ENCODE peak calls at places on chromosomes 4 and X, in seven cellular contexts. T is CD8-positive, alpha-beta memory T cell; Z is cardiac muscle cell; U is pancreas; S is IMR-90; B is GM23248; A is fibroblast of lung. H is an unnamed sample. For H3K4me1, the result is how much of the 10 kb centered on the place peaks cover.

GRCh38 chr4:124806403-124806802 is 93.9 kb upstream of the ANKRD50 start:
- DNase-seq in S (peak), Z (no peak), A (peak), U (no peak), B (peak), T (no peak), H (no peak)

GRCh38 chr4:33316578-33316977 is 2596.4 kb downstream of the PCDH7 start:
- DNase-seq in A (no peak), B (no peak), U (no peak), Z (no peak), T (no peak), S (no peak), H (no peak)

GRCh38 chr4:155371432-155372043 is 5.2 kb downstream of the MAP9 start:
- DNase-seq in Z (peak), B (peak), T (no peak), S (peak), U (no peak), A (peak), H (no peak)

GRCh38 chr4:41015031-41015675 is 199.2 kb downstream of the APBB2 start:
- DNase-seq in U (no peak), Z (no peak), T (no peak), S (no peak), B (no peak), A (no peak), H (no peak)

GRCh38 chrX:11670316-11670715 is 4.6 kb upstream of the ARHGAP6 start:
- DNase-seq in Z (no peak), B (no peak), S (no peak), A (no peak), T (no peak), U (no peak), H (no peak)

GRCh38 chrX:11241720-11242119 is 51.5 kb upstream of the AMELX start:
- DNase-seq in T (no peak), B (no peak), S (no peak), Z (no peak), U (no peak), A (no peak), H (no peak)

GRCh38 chrX:129842510-129843208 is 1.0 kb downstream of the ZDHHC9 start:
- DNase-seq in S (peak), Z (peak), A (peak), U (peak), B (peak), T (no peak), H (peak)

GRCh38 chr4:164536829-164537228 is 217.1 kb upstream of the SMIM31 start:
- DNase-seq in A (peak), U (no peak), S (peak), T (no peak), B (peak), Z (peak), H (no peak)

GRCh38 chr4:110854021-110854678 is 231.3 kb upstream of the PITX2 start:
- DNase-seq in T (no peak), B (peak), A (peak), Z (no peak), S (peak), U (no peak), H (peak)
- H3K4me3 ChIP-seq in T (no peak), B (peak), A (no peak), Z (no peak), S (no peak), U (no peak), H (no peak)

DNA sequence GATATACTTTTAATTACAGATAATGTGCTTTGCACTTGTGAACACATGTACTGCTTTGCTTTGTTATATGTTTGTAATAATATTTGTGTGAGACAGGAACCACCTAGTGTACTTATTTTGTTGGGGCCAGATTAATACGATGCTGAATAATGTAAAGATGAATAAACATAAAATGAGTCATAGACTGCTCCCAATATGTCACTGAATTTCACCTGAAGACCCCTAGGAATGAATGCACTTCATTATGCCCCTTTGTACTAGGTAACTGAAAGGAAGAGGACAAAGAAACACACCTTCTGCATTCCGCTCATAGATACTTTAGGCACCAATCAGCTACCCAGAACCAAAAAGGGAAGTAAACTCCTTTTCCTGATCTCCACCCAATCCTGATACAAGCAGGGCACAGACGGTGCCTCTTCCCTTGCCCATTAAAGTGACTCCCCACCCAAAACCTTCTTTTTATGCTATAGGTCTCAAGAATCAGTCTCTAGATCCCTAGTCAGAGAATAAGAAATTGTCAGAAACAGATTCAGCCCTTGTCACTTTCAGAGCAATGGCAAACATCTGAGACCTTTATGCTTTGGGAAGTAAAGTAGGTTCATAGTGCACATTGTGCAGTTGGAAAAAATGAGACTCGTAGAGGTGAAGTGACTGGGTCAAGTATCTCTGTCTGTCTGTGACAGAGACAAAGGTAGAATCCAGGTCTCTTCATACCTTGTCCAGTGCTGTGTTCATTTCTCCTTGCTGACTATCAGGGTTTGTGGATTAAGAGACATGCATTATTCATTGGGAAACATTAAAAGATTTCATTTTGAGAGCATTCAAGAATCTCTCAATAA is 2.3 kb downstream of the GPR174 start:
- DNase-seq in S (no peak), B (no peak), A (no peak), T (no peak), U (no peak), Z (no peak), H (no peak)
- H3K4me1 ChIP-seq in S (under half), B (under half), A (under half), T (under half), U (under half), Z (under half), H (under half)

DNA sequence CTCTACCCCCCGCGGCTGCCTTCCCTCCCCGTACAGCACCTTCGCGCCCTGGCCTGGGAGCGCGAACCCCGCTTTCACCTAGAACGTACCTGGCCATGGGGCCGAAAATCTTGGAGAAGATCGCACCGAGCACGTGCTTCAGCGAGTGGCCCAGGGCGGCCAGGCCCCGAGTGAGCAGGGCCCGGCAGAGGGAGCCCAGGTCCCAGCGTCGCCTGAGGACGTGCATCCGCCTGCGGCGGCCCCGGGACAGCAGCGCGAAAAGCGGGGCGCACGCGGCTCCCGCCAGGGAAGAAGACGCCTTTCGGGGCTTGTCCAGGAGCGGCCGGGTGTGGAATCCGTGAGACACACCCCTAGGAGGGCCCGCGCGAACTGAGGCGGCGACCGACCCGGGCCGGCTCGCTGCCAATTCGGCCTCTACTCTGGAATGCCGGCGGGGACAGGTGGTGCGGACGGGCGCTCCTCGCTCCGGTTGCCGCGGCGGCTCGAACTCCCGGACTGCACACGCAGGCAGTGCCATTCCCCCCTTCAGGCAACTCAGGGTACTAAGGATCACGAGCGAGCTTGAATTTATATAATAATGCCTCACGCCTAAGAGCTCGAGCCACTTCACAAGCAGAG is at the start of gene HS6ST2:
- DNase-seq in S (no peak), U (peak), B (no peak), T (no peak), A (no peak), Z (peak), H (no peak)
- H3K4me3 ChIP-seq in S (no peak), U (peak), B (peak), T (no peak), A (no peak), Z (peak), H (no peak)

GRCh38 chr4:141215972-141216761 is 4.5 kb upstream of the ZNF330 start:
- DNase-seq in S (no peak), U (no peak), Z (no peak), B (no peak), T (no peak), A (no peak), H (no peak)

GRCh38 chr4:141223418-141223817 is 2.7 kb downstream of the ZNF330 start:
- DNase-seq in B (no peak), T (no peak), Z (no peak), U (no peak), A (no peak), S (no peak), H (no peak)

GRCh38 chr4:141220655-141221605 is at the start of gene ZNF330:
- DNase-seq in S (peak), U (peak), T (peak), B (peak), A (peak), Z (peak), H (peak)

GRCh38 chr4:141215030-141215429 is 5.7 kb upstream of the ZNF330 start:
- DNase-seq in A (peak), T (no peak), S (no peak), Z (peak), B (no peak), U (no peak), H (no peak)

DNA sequence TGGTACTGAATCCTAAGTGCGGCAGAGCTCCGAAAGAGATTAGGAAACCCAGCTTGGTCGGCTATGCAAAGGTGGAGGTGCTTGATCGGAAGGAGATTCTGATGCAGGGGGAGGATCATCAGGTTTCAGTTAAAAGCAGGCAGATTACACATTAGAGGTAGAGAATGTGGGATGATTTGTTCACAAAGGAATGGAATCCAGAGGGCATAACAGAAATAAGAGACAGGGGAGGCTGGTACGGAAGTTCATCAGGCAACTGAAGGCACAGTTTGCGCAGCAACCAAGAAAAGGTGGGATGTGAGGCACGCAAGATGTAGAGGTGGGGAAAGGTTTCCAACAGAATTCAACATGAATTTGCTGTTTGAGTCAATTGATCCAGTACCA is 432 bp upstream of the ZNF330 start:
- DNase-seq in U (no peak), Z (no peak), A (peak), S (no peak), T (no peak), B (peak), H (no peak)
- H3K4me1 ChIP-seq in U (under half), Z (under half), A (under half), S (under half), T (under half), B (under half), H (under half)

DNA sequence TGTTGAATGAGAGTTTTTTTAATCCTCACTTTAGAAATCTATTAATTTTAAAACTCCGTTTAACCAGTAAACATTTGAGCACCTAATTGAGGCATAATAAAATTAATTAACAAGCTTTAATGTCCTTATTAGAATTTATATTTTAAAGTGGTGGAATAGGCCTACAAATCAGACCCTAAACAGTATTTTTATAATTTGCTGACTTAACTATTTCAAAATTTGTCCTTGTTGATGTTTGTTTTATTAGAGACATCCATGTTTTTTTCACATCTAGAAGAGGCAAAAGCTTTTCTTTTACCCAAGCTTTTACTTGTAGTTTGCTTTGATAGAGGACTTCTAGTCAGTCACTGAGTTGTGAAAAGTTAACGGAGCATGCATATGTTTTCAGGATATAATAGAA is 3.8 kb downstream of the SAP30 start:
- DNase-seq in T (no peak), B (no peak), Z (no peak), A (no peak), S (no peak), U (no peak), H (no peak)
- H3K4me3 ChIP-seq in T (no peak), B (no peak), Z (no peak), A (no peak), S (no peak), U (no peak), H (no peak)

GRCh38 chr4:147765121-147765521 is 33.2 kb downstream of the ARHGAP10 start:
- DNase-seq in Z (no peak), U (no peak), A (peak), B (no peak), S (no peak), T (no peak), H (no peak)

GRCh38 chr4:147769386-147769785 is 37.5 kb downstream of the ARHGAP10 start:
- DNase-seq in T (no peak), S (no peak), A (peak), Z (no peak), U (no peak), B (peak), H (no peak)

GRCh38 chr4:147772056-147772455 is 40.2 kb downstream of the ARHGAP10 start:
- DNase-seq in S (no peak), T (no peak), A (no peak), U (no peak), B (no peak), Z (no peak), H (no peak)

GRCh38 chr4:147770831-147771230 is 38.9 kb downstream of the ARHGAP10 start:
- DNase-seq in U (no peak), A (no peak), B (no peak), Z (no peak), T (no peak), S (no peak), H (no peak)

GRCh38 chr4:147768113-147768512 is 36.2 kb downstream of the ARHGAP10 start:
- DNase-seq in S (peak), Z (no peak), T (no peak), A (peak), B (peak), U (no peak), H (peak)
- H3K4me1 ChIP-seq in S (under half), Z (under half), T (under half), A (under half), B (under half), U (under half), H (half or more)

GRCh38 chr4:91963489-91963888 is 340.3 kb upstream of the GRID2 start:
- DNase-seq in T (no peak), S (peak), U (no peak), Z (no peak), A (peak), B (peak), H (no peak)
- H3K4me3 ChIP-seq in T (no peak), S (no peak), U (no peak), Z (no peak), A (no peak), B (no peak), H (no peak)